ENCODE peak calls at places on chromosomes 2 and 18, in nine cellular contexts. Q is PC-9, J is ovary, U is kidney epithelial cell, S is heart left ventricle, P is BE2C, L is GM23248, I is H7, E is ascending aorta. C is an unnamed sample.

GRCh38 chr2:15943378-15943851 is 3.1 kb downstream of the MYCN start:
- DNase-seq in Q (no peak), J (peak; percentile 53), U (no peak), S (no peak), P (peak; percentile 100), L (no peak), I (peak; percentile 91), E (no peak), C (no peak)

GRCh38 chr18:36511791-36512352 is 214.4 kb downstream of the FHOD3 start:
- DNase-seq in Q (no peak), J (no peak), U (no peak), S (no peak), P (peak; percentile 67), L (peak; percentile 29), I (no peak), E (no peak), C (no peak)

GRCh38 chr2:238380785-238381184 is 45.9 kb upstream of the ASB1 start:
- DNase-seq in Q (peak; percentile 98), J (no peak), U (no peak), S (no peak), P (no peak), L (peak; percentile 70), I (no peak), E (no peak), C (no peak)

GRCh38 chr2:217920879-217921603 is 81.8 kb downstream of the TNS1 start:
- DNase-seq in Q (no peak), J (peak; percentile 75), U (no peak), S (peak; percentile 86), P (peak; percentile 76), L (peak; percentile 69), I (peak; percentile 87), E (no peak), C (no peak)

GRCh38 chr18:62875320-62875719 is 160.0 kb downstream of the PHLPP1 start:
- DNase-seq in Q (peak; percentile 47), J (no peak), U (no peak), S (no peak), P (no peak), L (no peak), I (no peak), E (no peak), C (no peak)

GRCh38 chr2:159148891-159149290 is 137.6 kb downstream of the WDSUB1 start:
- DNase-seq in Q (no peak), J (no peak), U (no peak), S (no peak), P (no peak), L (no peak), I (no peak), E (no peak), C (no peak)

GRCh38 chr2:240934701-240935100 is 28.6 kb downstream of the CROCC2 start:
- DNase-seq in Q (no peak), J (peak; percentile 7), U (no peak), S (no peak), P (no peak), L (no peak), I (peak; percentile 46), E (no peak), C (no peak)

GRCh38 chr2:144325086-144325485 is 194.8 kb downstream of the ZEB2 start:
- DNase-seq in Q (no peak), J (no peak), U (peak; percentile 66), S (no peak), P (no peak), L (no peak), I (no peak), E (no peak), C (no peak)

GRCh38 chr2:9525266-9525665 is 30.4 kb downstream of the ADAM17 start:
- DNase-seq in Q (no peak), J (no peak), U (no peak), S (no peak), P (no peak), L (no peak), I (no peak), E (no peak), C (no peak)
- H3K36me3 ChIP-seq in Q (peaks cover 68% of the 10 kb centered on the region), J (no peaks in the 10 kb centered on the region), U (no peaks in the 10 kb centered on the region), S (peaks cover 97% of the 10 kb centered on the region), P (peaks cover 35% of the 10 kb centered on the region), L (peaks cover 47% of the 10 kb centered on the region), I (peaks cover 2% of the 10 kb centered on the region), E (peaks cover 44% of the 10 kb centered on the region), C (peaks cover 22% of the 10 kb centered on the region)

DNA sequence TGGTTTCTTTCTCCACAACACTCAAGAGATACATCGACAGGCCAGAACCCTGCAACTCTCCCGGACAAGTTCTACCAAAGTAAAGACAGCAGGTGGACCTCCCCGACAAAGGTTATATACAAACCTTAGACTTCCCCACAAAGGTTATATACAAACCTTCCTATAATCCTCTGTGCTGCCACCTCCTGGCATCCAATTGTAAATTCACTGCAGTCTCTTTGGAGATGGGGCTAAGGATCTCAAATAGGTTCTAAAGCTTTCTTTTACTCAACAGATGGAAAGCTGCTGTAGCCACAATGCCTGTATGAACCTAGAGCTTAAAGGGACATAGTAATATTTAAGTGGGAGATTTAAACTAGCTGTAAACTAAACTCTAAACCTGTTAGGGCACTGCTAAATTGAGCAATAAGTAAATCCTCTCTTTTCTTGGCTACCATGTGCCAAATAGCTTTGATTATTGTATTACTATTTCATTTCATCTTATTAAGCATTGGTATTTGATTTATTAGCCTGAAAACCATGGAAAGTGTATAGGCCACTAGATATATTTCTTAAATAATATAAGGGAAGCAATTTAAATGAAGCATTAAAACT is 9.8 kb upstream of the MREG start:
- DNase-seq in Q (peak; percentile 61), J (no peak), U (no peak), S (no peak), P (peak; percentile 63), L (peak; percentile 68), I (peak; percentile 76), E (no peak), C (no peak)
- H3K36me3 ChIP-seq in Q (no peaks in the 10 kb centered on the region), J (no peaks in the 10 kb centered on the region), U (no peaks in the 10 kb centered on the region), S (no peaks in the 10 kb centered on the region), P (no peaks in the 10 kb centered on the region), L (no peaks in the 10 kb centered on the region), I (no peaks in the 10 kb centered on the region), E (no peaks in the 10 kb centered on the region), C (no peaks in the 10 kb centered on the region)

DNA sequence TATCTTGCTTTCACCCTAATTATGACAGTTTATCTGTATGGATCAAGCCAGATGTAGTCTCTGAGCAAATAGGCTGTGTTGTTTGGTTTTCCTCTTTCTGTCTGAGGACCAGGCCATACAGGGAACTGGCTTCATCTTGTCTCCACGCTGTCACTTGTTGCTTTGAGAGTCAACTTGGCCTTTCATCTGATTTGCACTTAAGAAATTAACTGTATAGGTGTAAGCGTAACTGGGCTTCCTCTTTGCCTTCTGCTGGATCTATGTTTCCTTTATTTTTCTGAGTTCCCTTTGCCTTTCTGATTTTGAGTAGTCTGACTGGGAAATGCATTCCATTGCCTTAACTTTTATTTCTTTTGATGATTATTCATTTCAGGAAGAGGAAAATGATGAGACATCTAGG is 17.3 kb downstream of the PTCD3 start:
- DNase-seq in Q (no peak), J (no peak), U (no peak), S (no peak), P (no peak), L (no peak), I (no peak), E (no peak), C (no peak)
- H3K36me3 ChIP-seq in Q (peaks cover 62% of the 10 kb centered on the region), J (no peaks in the 10 kb centered on the region), U (peaks cover 2% of the 10 kb centered on the region), S (peaks cover 100% of the 10 kb centered on the region), P (peaks cover 68% of the 10 kb centered on the region), L (peaks cover 85% of the 10 kb centered on the region), I (peaks cover 58% of the 10 kb centered on the region), E (peaks cover 99% of the 10 kb centered on the region), C (peaks cover 90% of the 10 kb centered on the region)

GRCh38 chr2:61416871-61417645 is 53.8 kb downstream of the USP34 start:
- DNase-seq in Q (no peak), J (no peak), U (no peak), S (no peak), P (no peak), L (no peak), I (no peak), E (no peak), C (no peak)
- H3K36me3 ChIP-seq in Q (peaks cover 15% of the 10 kb centered on the region), J (no peaks in the 10 kb centered on the region), U (no peaks in the 10 kb centered on the region), S (no peaks in the 10 kb centered on the region), P (no peaks in the 10 kb centered on the region), L (peaks cover 3% of the 10 kb centered on the region), I (no peaks in the 10 kb centered on the region), E (no peaks in the 10 kb centered on the region), C (no peaks in the 10 kb centered on the region)

GRCh38 chr2:208274748-208275147 is 8.7 kb downstream of the PIKFYVE start:
- DNase-seq in Q (no peak), J (no peak), U (no peak), S (no peak), P (no peak), L (no peak), I (no peak), E (no peak), C (no peak)

GRCh38 chr2:208280234-208280633 is 14.2 kb downstream of the PIKFYVE start:
- DNase-seq in Q (no peak), J (no peak), U (no peak), S (no peak), P (no peak), L (no peak), I (no peak), E (no peak), C (no peak)

GRCh38 chr2:208278549-208278948 is 12.5 kb downstream of the PIKFYVE start:
- DNase-seq in Q (no peak), J (no peak), U (no peak), S (no peak), P (no peak), L (no peak), I (no peak), E (no peak), C (no peak)

GRCh38 chr2:208280933-208281332 is 14.9 kb downstream of the PIKFYVE start:
- DNase-seq in Q (no peak), J (no peak), U (no peak), S (no peak), P (no peak), L (peak; percentile 57), I (no peak), E (no peak), C (no peak)

DNA sequence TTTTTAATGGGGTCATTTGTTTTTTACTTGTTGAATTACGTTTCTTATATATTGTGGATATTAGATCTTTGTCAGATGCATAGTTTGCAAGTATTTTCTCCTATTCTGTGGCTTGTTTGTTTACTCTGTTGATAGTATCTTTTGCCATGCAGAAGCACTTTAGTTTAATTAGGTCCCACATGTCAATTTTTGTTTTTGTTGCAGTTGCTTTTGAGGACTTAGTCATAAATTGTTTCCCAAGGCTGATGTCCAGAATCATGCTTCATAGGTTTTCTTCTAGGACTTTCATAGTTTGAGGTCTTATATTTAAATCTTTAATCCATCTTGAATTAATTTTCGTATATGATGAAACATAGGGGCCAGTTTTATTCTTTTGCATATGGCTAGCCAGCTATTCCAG is 13.2 kb downstream of the PIKFYVE start:
- DNase-seq in Q (no peak), J (no peak), U (no peak), S (no peak), P (no peak), L (no peak), I (no peak), E (no peak), C (no peak)
- H3K36me3 ChIP-seq in Q (no peaks in the 10 kb centered on the region), J (no peaks in the 10 kb centered on the region), U (no peaks in the 10 kb centered on the region), S (peaks cover 100% of the 10 kb centered on the region), P (peaks cover 71% of the 10 kb centered on the region), L (peaks cover 54% of the 10 kb centered on the region), I (peaks cover 20% of the 10 kb centered on the region), E (peaks cover 94% of the 10 kb centered on the region), C (peaks cover 34% of the 10 kb centered on the region)

GRCh38 chr2:32168513-32168912 is 2.8 kb downstream of the SLC30A6 start:
- DNase-seq in Q (no peak), J (no peak), U (no peak), S (no peak), P (no peak), L (no peak), I (no peak), E (no peak), C (no peak)

GRCh38 chr2:32172870-32173269 is 7.2 kb downstream of the SLC30A6 start:
- DNase-seq in Q (no peak), J (no peak), U (no peak), S (no peak), P (no peak), L (no peak), I (no peak), E (no peak), C (no peak)
- H3K36me3 ChIP-seq in Q (peaks cover 24% of the 10 kb centered on the region), J (no peaks in the 10 kb centered on the region), U (no peaks in the 10 kb centered on the region), S (peaks cover 57% of the 10 kb centered on the region), P (peaks cover 20% of the 10 kb centered on the region), L (peaks cover 27% of the 10 kb centered on the region), I (peaks cover 7% of the 10 kb centered on the region), E (peaks cover 45% of the 10 kb centered on the region), C (peaks cover 14% of the 10 kb centered on the region)

C was measured in thoracic aorta.